ENCODE peak calls at places on chromosome 7, in five cellular contexts. D, C, X, N and L are unnamed samples.

GRCh38 chr7:95794917-95795515 is 22.7 kb downstream of the DYNC1I1 start:
- DNase-seq in N (peak), C (peak), X (no peak), D (peak), L (peak)

GRCh38 chr7:125563964-125564529 is 634.4 kb upstream of the POT1 start:
- DNase-seq in X (no peak), C (peak), N (peak), D (no peak), L (no peak)

GRCh38 chr7:64945776-64946175 is 42.7 kb downstream of the ZNF273 start:
- DNase-seq in N (no peak), X (no peak), C (no peak), D (no peak), L (no peak)

GRCh38 chr7:105769951-105770628 is 106.3 kb downstream of the ATXN7L1 start:
- DNase-seq in D (peak), N (peak), C (peak), X (no peak), L (no peak)

GRCh38 chr7:45180084-45180986 is 22.7 kb downstream of the RAMP3 start:
- DNase-seq in N (no peak), X (no peak), C (no peak), D (no peak), L (no peak)

GRCh38 chr7:143008007-143008901 is 18.7 kb downstream of the OR9A2 start:
- DNase-seq in N (peak), X (peak), C (peak), D (peak), L (peak)

GRCh38 chr7:36949711-36950600 is 225.7 kb upstream of the AOAH start:
- DNase-seq in X (no peak), N (no peak), C (peak), D (peak), L (no peak)

GRCh38 chr7:66905689-66906088 is 15.3 kb upstream of the TMEM248 start:
- DNase-seq in C (no peak), D (peak), X (no peak), N (no peak), L (no peak)

GRCh38 chr7:142722289-142722794 is 26.9 kb upstream of the PRSS1 start:
- DNase-seq in X (no peak), N (no peak), D (no peak), C (no peak), L (no peak)

GRCh38 chr7:9709211-9709610 is 1264.5 kb upstream of the PHF14 start:
- DNase-seq in C (no peak), D (no peak), X (no peak), N (no peak), L (no peak)

GRCh38 chr7:120725376-120726039 is 132.4 kb downstream of the TSPAN12 start:
- DNase-seq in X (no peak), D (peak), N (peak), C (peak), L (peak)

GRCh38 chr7:40572810-40573470 is 438.1 kb downstream of the SUGCT start:
- DNase-seq in X (no peak), N (peak), C (no peak), D (peak), L (no peak)

GRCh38 chr7:90988996-90989765 is 275.1 kb upstream of the FZD1 start:
- DNase-seq in D (no peak), X (no peak), N (no peak), C (peak), L (no peak)

GRCh38 chr7:141956084-141956483 is 9.3 kb upstream of the CLEC5A start:
- DNase-seq in N (no peak), C (no peak), X (no peak), D (peak), L (no peak)

GRCh38 chr7:5396999-5397656 is 26.5 kb downstream of the TNRC18 start:
- DNase-seq in C (no peak), X (no peak), N (peak), D (peak), L (no peak)

GRCh38 chr7:76509931-76510877 is at the start of gene UPK3B:
- DNase-seq in N (no peak), C (no peak), X (no peak), D (peak), L (peak)

GRCh38 chr7:144835166-144835611 is 664 bp downstream of the TPK1 start:
- DNase-seq in N (peak), C (peak), D (peak), X (no peak), L (peak)

GRCh38 chr7:96952974-96953391 is 52.4 kb upstream of the DLX6 start:
- DNase-seq in C (no peak), D (peak), X (no peak), N (peak), L (no peak)

GRCh38 chr7:137755846-137756685 is 90.7 kb downstream of the DGKI start:
- DNase-seq in N (peak), D (peak), X (no peak), C (peak), L (peak)

GRCh38 chr7:127968547-127968946 is 62.7 kb downstream of the LRRC4 start:
- DNase-seq in X (no peak), D (no peak), C (no peak), N (no peak), L (no peak)

GRCh38 chr7:3332308-3332707 is 31.3 kb downstream of the SDK1 start:
- DNase-seq in N (no peak), X (no peak), C (no peak), D (no peak), L (no peak)

GRCh38 chr7:36605261-36605660 is 119.0 kb downstream of the AOAH start:
- DNase-seq in D (no peak), N (no peak), C (no peak), X (no peak), L (no peak)

GRCh38 chr7:132687981-132688383 is 111.7 kb upstream of the PLXNA4 start:
- DNase-seq in N (no peak), C (no peak), X (no peak), D (no peak), L (peak)

GRCh38 chr7:126605553-126605952 is 647.2 kb downstream of the GRM8 start:
- DNase-seq in X (no peak), D (no peak), N (no peak), C (peak), L (peak)

GRCh38 chr7:75819711-75820110 is 6.1 kb upstream of the CCL24 start:
- DNase-seq in X (no peak), N (no peak), D (peak), C (no peak), L (no peak)

GRCh38 chr7:12646139-12646538 is 41.3 kb upstream of the ARL4A start:
- DNase-seq in X (no peak), D (no peak), C (no peak), N (peak), L (peak)

GRCh38 chr7:108459922-108460551 is 3.8 kb upstream of the NRCAM start:
- DNase-seq in C (peak), N (peak), D (peak), X (no peak), L (peak)

GRCh38 chr7:120207037-120207436 is 65.9 kb upstream of the KCND2 start:
- DNase-seq in X (no peak), N (no peak), D (no peak), C (no peak), L (no peak)

GRCh38 chr7:14834456-14834855 is 68.1 kb downstream of the DGKB start:
- DNase-seq in C (peak), X (no peak), N (peak), D (peak), L (no peak)

GRCh38 chr7:121079425-121080169 is 91.1 kb downstream of the CPED1 start:
- DNase-seq in D (peak), N (peak), C (no peak), X (no peak), L (no peak)